ENCODE peak calls at places on chromosomes 6 and 20, in four cellular contexts. A, C, W and B are unnamed samples.

GRCh38 chr20:48965189-48965910 is 43.8 kb downstream of the ARFGEF2 start:
- DNase-seq in A (peak; percentile 72), C (no peak), W (no peak), B (no peak)

GRCh38 chr20:61925555-61926252 is 140.0 kb downstream of the TAF4 start:
- DNase-seq in A (peak; percentile 65), C (no peak), W (peak; percentile 50), B (no peak)

GRCh38 chr6:104601008-104601745 is 258.5 kb downstream of the HACE1 start:
- DNase-seq in A (no peak), C (no peak), W (no peak), B (no peak)

GRCh38 chr6:56570434-56571359 is 72.0 kb downstream of the DST start:
- DNase-seq in A (peak; percentile 39), C (no peak), W (peak; percentile 38), B (peak; percentile 52)

GRCh38 chr6:152904678-152905077 is 78.2 kb downstream of the FBXO5 start:
- DNase-seq in A (no peak), C (no peak), W (no peak), B (no peak)

GRCh38 chr6:150371356-150371755 is 2.5 kb downstream of the IYD start:
- DNase-seq in A (no peak), C (no peak), W (no peak), B (no peak)

GRCh38 chr6:51472745-51473483 is 614.5 kb downstream of the PKHD1 start:
- DNase-seq in A (no peak), C (peak; percentile 83), W (no peak), B (no peak)

GRCh38 chr6:43496370-43497128 is 13.6 kb downstream of the LRRC73 start:
- DNase-seq in A (peak; percentile 62), C (peak; percentile 98), W (peak; percentile 77), B (peak; percentile 27)

GRCh38 chr20:48456361-48457184 is 371.2 kb downstream of the PREX1 start:
- DNase-seq in A (no peak), C (no peak), W (no peak), B (no peak)

GRCh38 chr20:11080010-11080409 is 406.2 kb upstream of the JAG1 start:
- DNase-seq in A (peak; percentile 18), C (no peak), W (no peak), B (peak; percentile 22)

GRCh38 chr20:49052334-49052733 is 6.2 kb downstream of the CSE1L start:
- DNase-seq in A (peak; percentile 27), C (no peak), W (no peak), B (no peak)

GRCh38 chr6:116406678-116407345 is 36.1 kb downstream of the DSE start:
- DNase-seq in A (peak; percentile 89), C (no peak), W (peak; percentile 18), B (no peak)

GRCh38 chr20:61932711-61933480 is 132.8 kb downstream of the TAF4 start:
- DNase-seq in A (no peak), C (no peak), W (no peak), B (no peak)

GRCh38 chr6:114280239-114280982 is 62.4 kb downstream of the HS3ST5 start:
- DNase-seq in A (no peak), C (no peak), W (no peak), B (no peak)

GRCh38 chr20:61426361-61426760 is 174.3 kb downstream of the CDH4 start:
- DNase-seq in A (no peak), C (no peak), W (no peak), B (no peak)

GRCh38 chr6:158255280-158255973 is 56.8 kb upstream of the TULP4 start:
- DNase-seq in A (no peak), C (no peak), W (peak; percentile 39), B (no peak)

GRCh38 chr6:87742106-87742505 is 40.1 kb upstream of the AKIRIN2 start:
- DNase-seq in A (no peak), C (no peak), W (no peak), B (no peak)

GRCh38 chr20:2759603-2760360 is 40.6 kb downstream of the CPXM1 start:
- DNase-seq in A (no peak), C (no peak), W (no peak), B (no peak)

GRCh38 chr20:11891827-11892521 is 25.7 kb upstream of the BTBD3 start:
- DNase-seq in A (peak; percentile 62), C (no peak), W (peak; percentile 79), B (peak; percentile 79)

GRCh38 chr20:45967551-45968080 is 4.4 kb downstream of the ZNF335 start:
- DNase-seq in A (no peak), C (no peak), W (no peak), B (no peak)

GRCh38 chr6:76644231-76644630 is 571.8 kb upstream of the IMPG1 start:
- DNase-seq in A (no peak), C (no peak), W (no peak), B (no peak)

GRCh38 chr6:16630035-16630643 is 131.1 kb downstream of the ATXN1 start:
- DNase-seq in A (no peak), C (no peak), W (no peak), B (no peak)

GRCh38 chr6:4370066-4370465 is 234.7 kb upstream of the ECI2 start:
- DNase-seq in A (peak; percentile 98), C (peak; percentile 25), W (no peak), B (peak; percentile 22)

GRCh38 chr6:3884007-3884745 is 35.0 kb downstream of the FAM50B start:
- DNase-seq in A (peak; percentile 83), C (peak; percentile 5), W (no peak), B (peak; percentile 93)

GRCh38 chr20:49747707-49748524 is 34.2 kb upstream of the B4GALT5 start:
- DNase-seq in A (peak; percentile 50), C (no peak), W (peak; percentile 67), B (peak; percentile 69)

GRCh38 chr6:89952696-89953095 is 58.4 kb downstream of the GJA10 start:
- DNase-seq in A (peak; percentile 75), C (peak; percentile 71), W (no peak), B (no peak)

GRCh38 chr20:10793741-10794140 is 119.9 kb upstream of the JAG1 start:
- DNase-seq in A (no peak), C (no peak), W (no peak), B (no peak)

GRCh38 chr6:9397981-9398559 is 962.7 kb upstream of the SLC35B3 start:
- DNase-seq in A (no peak), C (no peak), W (no peak), B (peak; percentile 9)

GRCh38 chr20:3744806-3745685 is 12.6 kb downstream of the HSPA12B start:
- DNase-seq in A (no peak), C (peak; percentile 71), W (peak; percentile 95), B (peak; percentile 73)

GRCh38 chr6:166570929-166571699 is 15.4 kb downstream of the RAMACL start:
- DNase-seq in A (no peak), C (no peak), W (no peak), B (no peak)

GRCh38 chr6:143701343-143702234 is 23.8 kb downstream of the PHACTR2 start:
- DNase-seq in A (peak; percentile 13), C (no peak), W (no peak), B (no peak)

GRCh38 chr6:84027340-84028183 is 6.0 kb upstream of the MRAP2 start:
- DNase-seq in A (peak; percentile 21), C (peak; percentile 42), W (no peak), B (peak; percentile 98)

GRCh38 chr6:24689964-24690363 is 23.1 kb downstream of the ACOT13 start:
- DNase-seq in A (no peak), C (no peak), W (no peak), B (no peak)

GRCh38 chr6:31878761-31879542 is at the start of gene SLC44A4:
- DNase-seq in A (no peak), C (no peak), W (no peak), B (no peak)

GRCh38 chr20:58688838-58689237 is 3.8 kb upstream of the NPEPL1 start:
- DNase-seq in A (peak; percentile 14), C (no peak), W (no peak), B (peak; percentile 49)

GRCh38 chr20:25278636-25279361 is 30.9 kb downstream of the PYGB start:
- DNase-seq in A (no peak), C (no peak), W (no peak), B (no peak)

GRCh38 chr20:1130849-1131248 is 12.4 kb downstream of the PSMF1 start:
- DNase-seq in A (no peak), C (no peak), W (no peak), B (no peak)

GRCh38 chr6:3229566-3230274 is 2.3 kb upstream of the TUBB2B start:
- DNase-seq in A (no peak), C (no peak), W (peak; percentile 70), B (no peak)

GRCh38 chr6:11854418-11855165 is 76.0 kb upstream of the ADTRP start:
- DNase-seq in A (peak; percentile 89), C (no peak), W (peak; percentile 42), B (peak; percentile 66)

GRCh38 chr20:51417745-51418529 is 124.6 kb downstream of the NFATC2 start:
- DNase-seq in A (no peak), C (no peak), W (no peak), B (no peak)
- TF ChIP-seq CTCF in A (no peak), C (no peak), W (no peak), B (no peak)

DNA sequence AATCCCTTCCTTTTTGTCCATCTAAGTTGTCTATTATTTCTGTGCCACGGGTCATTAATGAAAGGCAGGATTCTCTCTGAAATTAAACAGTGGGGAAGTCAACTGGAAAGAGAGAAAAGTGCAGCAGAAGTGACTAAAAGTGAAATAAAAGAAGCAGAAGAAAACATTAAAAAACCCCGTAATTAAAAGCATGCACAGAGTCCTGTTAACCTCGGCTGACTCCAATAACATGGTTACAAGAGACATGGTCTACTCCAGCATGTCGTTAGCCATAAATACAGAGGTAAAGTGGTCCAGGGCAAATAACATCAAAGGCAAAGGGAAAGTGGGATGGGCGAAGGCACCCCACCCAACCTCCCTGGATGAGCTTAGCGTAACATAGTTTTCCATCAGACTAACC is 13.1 kb upstream of the MOXD1 start:
- DNase-seq in A (no peak), C (no peak), W (no peak), B (no peak)
- H3K9me1 ChIP-seq in A (no peaks in the 10 kb centered on the region), C (no peaks in the 10 kb centered on the region), W (no peaks in the 10 kb centered on the region), B (no peaks in the 10 kb centered on the region)

GRCh38 chr6:168451805-168452204 is 10.8 kb downstream of the SMOC2 start:
- DNase-seq in A (no peak), C (no peak), W (no peak), B (no peak)
- TF ChIP-seq CTCF in A (no peak), C (no peak), W (peak; percentile 12), B (no peak)

GRCh38 chr6:33169286-33170175 is 22.7 kb downstream of the COL11A2 start:
- DNase-seq in A (no peak), C (no peak), W (no peak), B (no peak)
- H3K9me1 ChIP-seq in A (no peaks in the 10 kb centered on the region), C (no peaks in the 10 kb centered on the region), W (no peaks in the 10 kb centered on the region), B (no peaks in the 10 kb centered on the region)

GRCh38 chr6:10404107-10404798 is 10.6 kb downstream of the TFAP2A start:
- DNase-seq in A (peak; percentile 90), C (peak; percentile 78), W (peak; percentile 99), B (peak; percentile 90)
- TF ChIP-seq CTCF in A (peak; percentile 48), C (peak; percentile 32), W (peak; percentile 83), B (peak; percentile 37)